ENCODE peak calls at places on chromosomes 13 and 19, in five cellular contexts. S, N, X, V and U are unnamed samples.

GRCh38 chr13:75633285-75633684 is 2.8 kb upstream of the LMO7 start:
- DNase-seq in S (no peak), X (no peak), N (no peak), V (no peak), U (no peak)

GRCh38 chr19:35213678-35214632 is 14.6 kb downstream of the FAM187B start:
- DNase-seq in N (peak; percentile 36), S (no peak), V (peak; percentile 94), X (peak; percentile 57), U (peak; percentile 96)

GRCh38 chr13:25352230-25352629 is 19.5 kb upstream of the ATP8A2 start:
- DNase-seq in X (no peak), N (no peak), S (no peak), V (no peak), U (no peak)

GRCh38 chr19:5037936-5038335 is 69.0 kb downstream of the KDM4B start:
- DNase-seq in N (no peak), S (no peak), X (no peak), V (no peak), U (no peak)

GRCh38 chr19:55134732-55135131 is 14.3 kb downstream of the TNNT1 start:
- DNase-seq in N (no peak), V (no peak), X (no peak), S (no peak), U (no peak)

GRCh38 chr13:92622905-92623304 is 603.7 kb upstream of the GPC6 start:
- DNase-seq in S (no peak), V (no peak), X (no peak), N (no peak), U (no peak)

GRCh38 chr13:51806571-51806970 is 2.6 kb upstream of the DHRS12 start:
- DNase-seq in X (no peak), N (no peak), V (peak; percentile 42), S (no peak), U (peak; percentile 65)

GRCh38 chr19:38838208-38838985 is 6.8 kb upstream of the ECH1 start:
- DNase-seq in V (no peak), S (no peak), X (peak; percentile 24), N (no peak), U (no peak)

GRCh38 chr13:73187106-73187505 is 128.3 kb downstream of the KLF5 start:
- DNase-seq in S (no peak), X (no peak), V (no peak), N (no peak), U (no peak)

GRCh38 chr13:47420568-47420967 is 523.7 kb upstream of the HTR2A start:
- DNase-seq in S (no peak), X (no peak), N (no peak), V (peak; percentile 2), U (no peak)

GRCh38 chr13:31096624-31097302 is 64.9 kb downstream of the HSPH1 start:
- DNase-seq in S (no peak), N (no peak), X (no peak), V (no peak), U (no peak)

GRCh38 chr19:45049073-45049736 is 10.4 kb downstream of the CLASRP start:
- DNase-seq in V (no peak), S (no peak), X (no peak), N (no peak), U (no peak)

GRCh38 chr13:59318320-59318930 is 845.3 kb downstream of the DIAPH3 start:
- DNase-seq in N (peak; percentile 75), X (peak; percentile 36), S (peak; percentile 68), V (peak; percentile 46), U (peak; percentile 86)

GRCh38 chr19:35704218-35704617 is at the start of gene ZBTB32:
- DNase-seq in N (no peak), V (no peak), X (no peak), S (no peak), U (peak; percentile 76)

GRCh38 chr13:112204881-112205327 is 138.0 kb downstream of the SOX1 start:
- DNase-seq in X (no peak), N (no peak), V (no peak), S (no peak), U (no peak)

GRCh38 chr19:18364826-18365528 is 21.0 kb upstream of the GDF15 start:
- DNase-seq in X (no peak), S (no peak), V (peak; percentile 96), N (no peak), U (peak; percentile 98)

GRCh38 chr19:12052057-12052570 is 647 bp downstream of the ZNF878 start:
- DNase-seq in V (no peak), S (no peak), N (no peak), X (no peak), U (peak; percentile 7)

GRCh38 chr13:29702912-29703351 is 107.4 kb upstream of the SLC7A1 start:
- DNase-seq in X (no peak), V (peak; percentile 54), N (no peak), S (no peak), U (peak; percentile 77)

GRCh38 chr19:6791237-6791636 is 18.7 kb downstream of the VAV1 start:
- DNase-seq in N (no peak), V (peak; percentile 20), S (no peak), X (no peak), U (no peak)

GRCh38 chr13:52353116-52353718 is 52.8 kb downstream of the THSD1 start:
- DNase-seq in S (no peak), V (no peak), X (no peak), N (no peak), U (no peak)

GRCh38 chr13:111540486-111540885 is 220.0 kb downstream of the TEX29 start:
- DNase-seq in X (no peak), V (no peak), N (no peak), S (no peak), U (no peak)

GRCh38 chr19:32682317-32682716 is 6.7 kb downstream of the RGS9BP start:
- DNase-seq in X (no peak), N (no peak), V (no peak), S (no peak), U (no peak)